ENCODE peak calls at places on chromosomes 7 and 10, in seven cellular contexts. D is AG04449, B is breast epithelium, K is prostate gland, M is SK-N-SH, I is fibroblast of pulmonary artery, A is A549. Z is an unnamed sample.

GRCh38 chr10:49365675-49366415 is 30.0 kb downstream of the DRGX start:
- DNase-seq in D (no peak), B (no peak), K (no peak), M (no peak), I (no peak), A (no peak), Z (no peak)

GRCh38 chr7:77310982-77311381 is 105.2 kb downstream of the GSAP start:
- DNase-seq in D (no peak), B (no peak), K (no peak), M (no peak), I (no peak), A (no peak), Z (no peak)

GRCh38 chr10:49662169-49662830 is 17.2 kb upstream of the C10orf53 start:
- DNase-seq in D (no peak), B (no peak), K (peak), M (no peak), I (no peak), A (no peak), Z (no peak)

GRCh38 chr7:63073286-63073685 is 925.4 kb upstream of the ZNF722 start:
- DNase-seq in D (no peak), B (no peak), K (no peak), M (no peak), I (no peak), A (no peak), Z (no peak)

GRCh38 chr7:91047636-91048035 is 216.6 kb upstream of the FZD1 start:
- DNase-seq in D (peak), B (no peak), K (no peak), M (no peak), I (no peak), A (no peak), Z (no peak)

GRCh38 chr7:139776486-139777303 is 1.1 kb downstream of the HIPK2 start:
- DNase-seq in D (peak), B (no peak), K (peak), M (peak), I (peak), A (peak), Z (no peak)

GRCh38 chr10:19707376-19707775 is 108.9 kb upstream of the PLXDC2 start:
- DNase-seq in D (no peak), B (no peak), K (no peak), M (no peak), I (no peak), A (no peak), Z (no peak)

GRCh38 chr10:90293629-90294028 is 564.2 kb downstream of the HTR7 start:
- DNase-seq in D (no peak), B (no peak), K (no peak), M (no peak), I (no peak), A (no peak), Z (no peak)

GRCh38 chr10:133403359-133403758 is 9.4 kb downstream of the MTG1 start:
- DNase-seq in D (no peak), B (no peak), K (no peak), M (no peak), I (no peak), A (no peak), Z (no peak)

GRCh38 chr10:115572740-115573455 is 479.7 kb downstream of the ATRNL1 start:
- DNase-seq in D (no peak), B (no peak), K (no peak), M (peak), I (no peak), A (peak), Z (no peak)

GRCh38 chr7:155754165-155754564 is 58.1 kb downstream of the SHH start:
- DNase-seq in D (no peak), B (no peak), K (no peak), M (no peak), I (no peak), A (no peak), Z (no peak)

GRCh38 chr7:155753446-155753965 is 58.8 kb downstream of the SHH start:
- DNase-seq in D (no peak), B (no peak), K (no peak), M (no peak), I (no peak), A (no peak), Z (no peak)

GRCh38 chr7:155756322-155756721 is 55.9 kb downstream of the SHH start:
- DNase-seq in D (no peak), B (no peak), K (no peak), M (no peak), I (no peak), A (no peak), Z (no peak)

GRCh38 chr7:155752756-155753445 is 59.4 kb downstream of the SHH start:
- DNase-seq in D (no peak), B (no peak), K (no peak), M (no peak), I (no peak), A (no peak), Z (no peak)

GRCh38 chr7:155755026-155755425 is 57.2 kb downstream of the SHH start:
- DNase-seq in D (no peak), B (no peak), K (no peak), M (no peak), I (no peak), A (no peak), Z (no peak)
- H3K4me3 ChIP-seq in D (no peak), B (no peak), K (no peak), M (no peak), I (no peak), A (no peak), Z (no peak)

GRCh38 chr10:120600871-120601644 is 144.0 kb downstream of the PLPP4 start:
- DNase-seq in D (no peak), B (no peak), K (no peak), M (peak), I (peak), A (no peak), Z (no peak)

GRCh38 chr10:120597902-120598301 is 140.9 kb downstream of the PLPP4 start:
- DNase-seq in D (no peak), B (no peak), K (no peak), M (no peak), I (no peak), A (no peak), Z (no peak)

GRCh38 chr10:120599202-120599724 is 142.2 kb downstream of the PLPP4 start:
- DNase-seq in D (no peak), B (no peak), K (no peak), M (no peak), I (no peak), A (no peak), Z (no peak)

GRCh38 chr10:120601999-120602398 is 145.0 kb downstream of the PLPP4 start:
- DNase-seq in D (no peak), B (no peak), K (no peak), M (no peak), I (no peak), A (no peak), Z (no peak)

DNA sequence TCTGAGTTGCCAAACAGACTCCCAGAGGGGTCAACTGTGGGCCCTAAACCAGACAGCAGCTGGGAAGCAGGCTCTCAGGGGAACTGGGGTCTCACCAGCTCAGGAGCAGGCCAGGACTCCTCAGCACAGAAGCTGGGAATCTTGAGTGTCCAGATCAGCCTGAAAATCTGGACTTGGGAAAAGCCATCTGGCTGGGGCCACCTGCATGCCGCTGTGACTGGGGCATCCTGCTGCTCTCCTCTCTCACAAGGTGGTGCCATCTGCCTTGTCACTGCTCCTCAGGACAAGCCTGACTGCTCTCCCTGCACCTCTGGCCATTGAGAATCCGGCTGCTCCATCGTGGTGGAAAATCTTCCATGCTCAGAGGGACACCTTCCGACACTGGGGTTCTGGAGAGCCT is 141.3 kb downstream of the PLPP4 start:
- DNase-seq in D (no peak), B (no peak), K (no peak), M (no peak), I (no peak), A (no peak), Z (no peak)
- TF ChIP-seq CTCF in D (no peak), B (no peak), K (no peak), M (no peak), I (no peak), A (no peak), Z (no peak)

GRCh38 chr7:92639213-92639896 is 49.2 kb upstream of the FAM133B start:
- DNase-seq in D (no peak), B (no peak), K (no peak), M (no peak), I (no peak), A (no peak), Z (no peak)

GRCh38 chr7:92636018-92636560 is 45.9 kb upstream of the FAM133B start:
- DNase-seq in D (no peak), B (no peak), K (no peak), M (no peak), I (no peak), A (no peak), Z (no peak)

GRCh38 chr7:92643821-92644220 is 53.6 kb upstream of the FAM133B start:
- DNase-seq in D (no peak), B (no peak), K (no peak), M (no peak), I (no peak), A (no peak), Z (no peak)

GRCh38 chr7:92641921-92642511 is 51.8 kb upstream of the FAM133B start:
- DNase-seq in D (peak), B (no peak), K (no peak), M (no peak), I (peak), A (no peak), Z (peak)

GRCh38 chr7:92639956-92640355 is 49.8 kb upstream of the FAM133B start:
- DNase-seq in D (no peak), B (no peak), K (no peak), M (no peak), I (no peak), A (no peak), Z (no peak)
- H3K4me3 ChIP-seq in D (no peak), B (no peak), K (no peak), M (no peak), I (no peak), A (no peak), Z (no peak)

DNA sequence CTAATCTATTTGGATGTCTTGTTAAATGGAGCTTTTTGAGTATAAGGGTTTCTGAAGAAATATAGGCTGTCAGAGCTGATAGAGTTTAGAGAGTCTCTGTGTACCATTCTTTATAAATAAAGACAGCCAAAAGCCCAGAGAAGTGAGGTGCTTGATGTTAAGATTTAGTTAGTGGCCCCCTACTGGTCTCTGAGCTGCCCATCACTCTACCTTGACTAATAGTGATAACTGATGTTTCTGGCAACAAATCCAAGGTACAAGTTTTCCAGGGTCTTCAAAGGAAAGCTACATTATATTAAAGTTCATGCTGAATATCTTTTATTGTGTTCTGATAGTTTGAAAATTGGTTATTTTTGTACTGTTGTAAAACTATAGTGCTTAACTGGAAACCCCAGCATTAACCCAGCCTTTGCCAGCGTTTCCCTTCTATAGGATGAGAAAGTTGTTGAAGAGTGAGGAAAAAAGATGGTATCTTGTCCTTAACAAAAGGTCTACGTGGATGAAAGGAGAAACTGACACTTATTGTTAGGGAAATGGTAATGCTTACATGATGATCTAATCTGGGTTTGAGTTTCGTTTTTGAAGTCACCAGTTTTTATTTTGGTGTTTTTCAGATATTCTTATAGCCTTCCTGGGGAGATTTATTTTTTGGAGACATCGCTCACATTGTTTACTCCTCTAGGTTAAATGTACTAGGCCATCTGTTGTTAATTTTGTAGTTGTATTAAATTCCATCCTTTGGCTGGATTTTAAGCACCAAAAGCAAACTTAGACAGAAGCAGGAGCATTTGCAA is 79.0 kb downstream of the AUTS2 start:
- DNase-seq in D (no peak), B (no peak), K (no peak), M (no peak), I (no peak), A (peak), Z (no peak)
- TF ChIP-seq CTCF in D (peak), B (no peak), K (peak), M (peak), I (peak), A (no peak), Z (peak)

DNA sequence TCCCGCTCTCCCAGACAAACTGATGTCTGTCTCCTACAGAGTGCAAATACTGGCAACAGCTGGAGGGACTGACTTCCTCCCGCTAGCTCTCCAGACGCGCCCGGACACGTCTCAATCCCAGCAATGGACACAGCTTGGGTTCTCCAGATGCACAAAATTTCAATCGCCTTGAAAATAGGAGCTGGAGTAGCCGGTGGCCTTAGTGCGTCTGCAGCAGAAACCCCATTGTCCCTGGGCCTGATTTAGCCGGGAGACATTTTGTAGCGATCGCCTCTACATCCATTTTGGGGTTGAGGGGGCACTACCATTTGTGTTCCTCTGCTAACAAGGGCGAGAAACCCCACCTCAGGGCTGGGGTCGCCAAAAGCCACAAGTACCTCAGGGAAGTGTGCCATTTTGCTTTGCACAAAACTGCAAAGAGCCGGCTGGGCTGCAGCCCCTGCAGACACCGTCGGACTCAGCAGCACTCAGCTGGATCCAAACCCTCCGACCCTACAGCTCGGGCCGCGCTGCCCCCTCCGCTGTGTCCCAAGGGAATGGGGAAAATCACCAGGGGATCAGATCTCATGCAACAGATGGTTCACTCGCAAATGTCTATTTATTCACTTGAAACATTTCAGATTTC is 5.9 kb downstream of the CPA2 start:
- DNase-seq in D (no peak), B (no peak), K (peak), M (no peak), I (no peak), A (no peak), Z (no peak)
- H3K4me3 ChIP-seq in D (no peak), B (peak), K (no peak), M (no peak), I (no peak), A (no peak), Z (no peak)

Z was measured in AG04450.